ENCODE peak calls at places on chromosomes 1 and 21, in four cellular contexts. B, C, R and X are unnamed samples.

GRCh38 chr21:35377505-35378090 is 328.5 kb upstream of the RUNX1 start:
- DNase-seq in B (no peak), C (no peak), R (no peak), X (no peak)

GRCh38 chr1:233427907-233428306 is 100.4 kb downstream of the MAP3K21 start:
- DNase-seq in B (no peak), C (peak; percentile 18), R (no peak), X (no peak)

GRCh38 chr1:235907187-235907896 is 40.6 kb upstream of the LYST start:
- DNase-seq in B (no peak), C (no peak), R (no peak), X (no peak)

GRCh38 chr21:38140192-38140905 is 116.4 kb upstream of the KCNJ15 start:
- DNase-seq in B (no peak), C (no peak), R (peak; percentile 4), X (peak; percentile 20)

GRCh38 chr1:116445534-116445933 is 72.5 kb downstream of the ATP1A1 start:
- DNase-seq in B (no peak), C (no peak), R (no peak), X (no peak)

GRCh38 chr1:45187735-45188134 is 18.7 kb downstream of the ZSWIM5 start:
- DNase-seq in B (no peak), C (no peak), R (no peak), X (no peak)

GRCh38 chr1:217524787-217525520 is 105.9 kb downstream of the GPATCH2 start:
- DNase-seq in B (no peak), C (no peak), R (no peak), X (no peak)

GRCh38 chr1:25683731-25684130 is 67.1 kb downstream of the MAN1C1 start:
- DNase-seq in B (no peak), C (no peak), R (no peak), X (no peak)

GRCh38 chr1:53665996-53666395 is 73.0 kb downstream of the GLIS1 start:
- DNase-seq in B (no peak), C (no peak), R (no peak), X (no peak)

GRCh38 chr1:29256979-29257804 is 20.9 kb downstream of the PTPRU start:
- DNase-seq in B (no peak), C (peak; percentile 62), R (no peak), X (no peak)

GRCh38 chr1:41957568-41957967 is 38.8 kb upstream of the HIVEP3 start:
- DNase-seq in B (no peak), C (no peak), R (no peak), X (no peak)

GRCh38 chr21:38958940-38959685 is 153.4 kb downstream of the ETS2 start:
- DNase-seq in B (no peak), C (no peak), R (no peak), X (no peak)

GRCh38 chr1:41383094-41383852 is 22.0 kb downstream of the FOXO6 start:
- DNase-seq in B (no peak), C (peak; percentile 56), R (no peak), X (no peak)

GRCh38 chr1:27961646-27962221 is 2.0 kb downstream of the XKR8 start:
- DNase-seq in B (no peak), C (no peak), R (no peak), X (no peak)

GRCh38 chr1:113860891-113861290 is 10.6 kb downstream of the PTPN22 start:
- DNase-seq in B (no peak), C (no peak), R (no peak), X (no peak)

GRCh38 chr1:39632491-39633417 is 6.7 kb downstream of the HEYL start:
- DNase-seq in B (no peak), C (peak; percentile 43), R (peak; percentile 36), X (no peak)

GRCh38 chr1:222777977-222778376 is 36.9 kb upstream of the DISP1 start:
- DNase-seq in B (no peak), C (no peak), R (no peak), X (peak; percentile 49)

GRCh38 chr1:183877321-183877720 is 72.4 kb downstream of the RGL1 start:
- DNase-seq in B (no peak), C (no peak), R (peak; percentile 61), X (peak; percentile 66)

GRCh38 chr1:201320168-201320842 is 37.0 kb downstream of the PKP1 start:
- DNase-seq in B (no peak), C (no peak), R (no peak), X (no peak)

GRCh38 chr21:42183374-42184266 is 35.3 kb upstream of the ABCG1 start:
- DNase-seq in B (no peak), C (no peak), R (no peak), X (no peak)

GRCh38 chr1:1250828-1251284 is 4.3 kb upstream of the C1QTNF12 start:
- DNase-seq in B (peak; percentile 52), C (no peak), R (no peak), X (no peak)

GRCh38 chr1:94955767-94956632 is 29.1 kb upstream of the CNN3 start:
- DNase-seq in B (no peak), C (no peak), R (no peak), X (no peak)